ENCODE peak calls at places on chromosome 9, in four cellular contexts. N, Y, C and K are unnamed samples.

GRCh38 chr9:106596984-106597383 is 266.0 kb upstream of the ZNF462 start:
- DNase-seq in N (no peak), Y (no peak), C (no peak), K (no peak)

GRCh38 chr9:129093602-129094386 is 12.9 kb downstream of the DOLPP1 start:
- DNase-seq in N (no peak), Y (no peak), C (no peak), K (no peak)

GRCh38 chr9:38079410-38080105 is 10.5 kb upstream of the SHB start:
- DNase-seq in C (no peak), Y (no peak), N (peak), K (peak)

GRCh38 chr9:104784098-104784497 is 20.2 kb downstream of the NIPSNAP3B start:
- DNase-seq in Y (no peak), C (no peak), N (no peak), K (no peak)

GRCh38 chr9:119005162-119005561 is 364.1 kb downstream of the BRINP1 start:
- DNase-seq in N (no peak), Y (no peak), C (no peak), K (peak)

GRCh38 chr9:93671030-93671358 is 94.6 kb downstream of the PHF2 start:
- DNase-seq in N (no peak), C (no peak), Y (no peak), K (no peak)

GRCh38 chr9:108469654-108470053 is 386.1 kb downstream of the ACTL7B start:
- DNase-seq in C (no peak), N (peak), Y (no peak), K (no peak)

GRCh38 chr9:34701769-34702736 is 7.9 kb downstream of the CCL21 start:
- DNase-seq in N (peak), Y (peak), C (peak), K (peak)

GRCh38 chr9:18343799-18344198 is 130.2 kb upstream of the ADAMTSL1 start:
- DNase-seq in Y (no peak), C (no peak), N (no peak), K (no peak)

GRCh38 chr9:4640027-4640426 is 22.1 kb upstream of the PLPP6 start:
- DNase-seq in Y (peak), N (no peak), C (no peak), K (no peak)

GRCh38 chr9:100411472-100412270 is 15.3 kb upstream of the MSANTD3 start:
- DNase-seq in C (peak), N (peak), Y (peak), K (peak)

GRCh38 chr9:83471223-83471622 is 67.0 kb downstream of the FRMD3 start:
- DNase-seq in Y (no peak), C (no peak), N (no peak), K (no peak)

GRCh38 chr9:70120834-70121510 is 77.3 kb downstream of the MAMDC2 start:
- DNase-seq in Y (peak), N (no peak), C (no peak), K (no peak)

GRCh38 chr9:91302831-91303230 is 58.9 kb downstream of the AUH start:
- DNase-seq in Y (no peak), C (no peak), N (no peak), K (peak)

GRCh38 chr9:73270967-73271722 is 119.5 kb downstream of the ANXA1 start:
- DNase-seq in Y (no peak), N (no peak), C (no peak), K (peak)

GRCh38 chr9:87778996-87779395 is 53.1 kb downstream of the CTSL start:
- DNase-seq in C (no peak), Y (no peak), N (no peak), K (no peak)

GRCh38 chr9:134413890-134414731 is 87.9 kb downstream of the RXRA start:
- DNase-seq in Y (no peak), C (no peak), N (peak), K (peak)

GRCh38 chr9:137493163-137494103 is 34.3 kb upstream of the NSMF start:
- DNase-seq in Y (no peak), C (no peak), N (no peak), K (no peak)

GRCh38 chr9:69130456-69131441 is 43.3 kb upstream of the TJP2 start:
- DNase-seq in C (no peak), N (no peak), Y (no peak), K (peak)

GRCh38 chr9:96442491-96442890 is 7.5 kb upstream of the HABP4 start:
- DNase-seq in N (no peak), Y (no peak), C (no peak), K (no peak)

GRCh38 chr9:123725389-123725788 is 204.5 kb downstream of the DENND1A start:
- DNase-seq in C (no peak), Y (peak), N (no peak), K (no peak)

GRCh38 chr9:96450613-96451544 is 910 bp downstream of the HABP4 start:
- DNase-seq in N (no peak), C (peak), Y (peak), K (peak)

GRCh38 chr9:123323482-123324013 is 32.4 kb upstream of the CRB2 start:
- DNase-seq in Y (no peak), C (no peak), N (no peak), K (no peak)

GRCh38 chr9:33257276-33257675 is 7.2 kb downstream of the BAG1 start:
- DNase-seq in N (no peak), Y (no peak), C (no peak), K (no peak)

GRCh38 chr9:129740174-129740573 is 12.7 kb downstream of the PTGES start:
- DNase-seq in N (no peak), C (no peak), Y (no peak), K (no peak)

GRCh38 chr9:130663258-130664171 is 879 bp upstream of the PRDM12 start:
- DNase-seq in N (no peak), Y (peak), C (no peak), K (no peak)

GRCh38 chr9:11319477-11320060 is 706.8 kb upstream of the PTPRD start:
- DNase-seq in N (no peak), C (no peak), Y (peak), K (no peak)

GRCh38 chr9:87301381-87301780 is 196.3 kb upstream of the DAPK1 start:
- DNase-seq in Y (no peak), N (no peak), C (no peak), K (no peak)

GRCh38 chr9:87445646-87446045 is 52.0 kb upstream of the DAPK1 start:
- DNase-seq in C (no peak), N (peak), Y (peak), K (no peak)

GRCh38 chr9:125663127-125663526 is 43.9 kb downstream of the MAPKAP1 start:
- DNase-seq in Y (no peak), C (no peak), N (no peak), K (no peak)

GRCh38 chr9:36036780-36037579 is at the start of gene RECK:
- DNase-seq in N (peak), Y (peak), C (peak), K (no peak)

GRCh38 chr9:15176821-15177220 is 130.2 kb downstream of the TTC39B start:
- DNase-seq in N (no peak), C (no peak), Y (no peak), K (no peak)